ENCODE peak calls at places on chromosomes 16 and 17, in ten cellular contexts. One of them, this sample, is unnamed.

GRCh38 chr17:13864551-13864950 is 204.8 kb upstream of the COX10 start:
- DNase-seq in HFFc6: peak
- DNase-seq in sigmoid colon: no peak
- DNase-seq in fibroblast of lung: peak
- DNase-seq in tibial artery: no peak
- DNase-seq in PC-3: peak
- DNase-seq in heart right ventricle: no peak
- DNase-seq in ascending aorta: no peak
- DNase-seq in cardiac fibroblast: peak
- DNase-seq in RWPE1: no peak
- DNase-seq in this sample: peak

GRCh38 chr16:75105306-75106061 is 11.1 kb downstream of the LDHD start:
- DNase-seq in fibroblast of lung: peak
- DNase-seq in sigmoid colon: peak
- DNase-seq in RWPE1: no peak
- DNase-seq in cardiac fibroblast: no peak
- DNase-seq in PC-3: no peak
- DNase-seq in tibial artery: peak
- DNase-seq in heart right ventricle: peak
- DNase-seq in HFFc6: no peak
- DNase-seq in ascending aorta: no peak
- DNase-seq in this sample: no peak

GRCh38 chr17:47862621-47863440 is 11.9 kb upstream of the SP6 start:
- DNase-seq in heart right ventricle: no peak
- DNase-seq in cardiac fibroblast: peak
- DNase-seq in HFFc6: peak
- DNase-seq in tibial artery: no peak
- DNase-seq in ascending aorta: no peak
- DNase-seq in fibroblast of lung: peak
- DNase-seq in PC-3: peak
- DNase-seq in RWPE1: peak
- DNase-seq in sigmoid colon: no peak
- DNase-seq in this sample: peak

GRCh38 chr16:354286-354881 is 1.9 kb upstream of the AXIN1 start:
- DNase-seq in RWPE1: peak
- DNase-seq in tibial artery: no peak
- DNase-seq in HFFc6: no peak
- DNase-seq in sigmoid colon: peak
- DNase-seq in cardiac fibroblast: no peak
- DNase-seq in fibroblast of lung: no peak
- DNase-seq in heart right ventricle: peak
- DNase-seq in PC-3: no peak
- DNase-seq in ascending aorta: no peak
- DNase-seq in this sample: peak

GRCh38 chr17:60640503-60640902 is 37.1 kb upstream of the BCAS3 start:
- DNase-seq in HFFc6: peak
- DNase-seq in fibroblast of lung: peak
- DNase-seq in ascending aorta: no peak
- DNase-seq in sigmoid colon: no peak
- DNase-seq in PC-3: peak
- DNase-seq in tibial artery: no peak
- DNase-seq in heart right ventricle: no peak
- DNase-seq in cardiac fibroblast: peak
- DNase-seq in RWPE1: no peak
- DNase-seq in this sample: peak

GRCh38 chr17:9236286-9237052 is 215.2 kb downstream of the NTN1 start:
- DNase-seq in tibial artery: no peak
- DNase-seq in ascending aorta: no peak
- DNase-seq in HFFc6: no peak
- DNase-seq in PC-3: no peak
- DNase-seq in heart right ventricle: no peak
- DNase-seq in RWPE1: no peak
- DNase-seq in fibroblast of lung: no peak
- DNase-seq in cardiac fibroblast: no peak
- DNase-seq in sigmoid colon: no peak
- DNase-seq in this sample: peak

GRCh38 chr17:4768281-4768680 is 3.4 kb upstream of the TM4SF5 start:
- DNase-seq in PC-3: no peak
- DNase-seq in heart right ventricle: no peak
- DNase-seq in sigmoid colon: no peak
- DNase-seq in ascending aorta: no peak
- DNase-seq in RWPE1: no peak
- DNase-seq in fibroblast of lung: no peak
- DNase-seq in HFFc6: no peak
- DNase-seq in tibial artery: no peak
- DNase-seq in cardiac fibroblast: no peak
- DNase-seq in this sample: no peak

GRCh38 chr16:53090591-53091507 is 36.1 kb downstream of the CHD9 start:
- DNase-seq in sigmoid colon: peak
- DNase-seq in RWPE1: peak
- DNase-seq in fibroblast of lung: peak
- DNase-seq in cardiac fibroblast: peak
- DNase-seq in PC-3: no peak
- DNase-seq in heart right ventricle: peak
- DNase-seq in tibial artery: peak
- DNase-seq in HFFc6: peak
- DNase-seq in ascending aorta: peak
- DNase-seq in this sample: no peak

GRCh38 chr16:85570735-85571562 is 42.2 kb upstream of the GSE1 start:
- DNase-seq in cardiac fibroblast: no peak
- DNase-seq in HFFc6: no peak
- DNase-seq in PC-3: peak
- DNase-seq in heart right ventricle: peak
- DNase-seq in fibroblast of lung: no peak
- DNase-seq in RWPE1: no peak
- DNase-seq in ascending aorta: no peak
- DNase-seq in sigmoid colon: no peak
- DNase-seq in tibial artery: peak
- DNase-seq in this sample: no peak

GRCh38 chr16:15650698-15651161 is 685 bp downstream of the NDE1 start:
- DNase-seq in heart right ventricle: no peak
- DNase-seq in cardiac fibroblast: peak
- DNase-seq in RWPE1: peak
- DNase-seq in sigmoid colon: no peak
- DNase-seq in PC-3: peak
- DNase-seq in ascending aorta: no peak
- DNase-seq in fibroblast of lung: peak
- DNase-seq in HFFc6: peak
- DNase-seq in tibial artery: peak
- DNase-seq in this sample: no peak

GRCh38 chr17:27473748-27474609 is 17.7 kb downstream of the KSR1 start:
- DNase-seq in fibroblast of lung: no peak
- DNase-seq in sigmoid colon: peak
- DNase-seq in ascending aorta: no peak
- DNase-seq in cardiac fibroblast: no peak
- DNase-seq in heart right ventricle: peak
- DNase-seq in PC-3: no peak
- DNase-seq in tibial artery: no peak
- DNase-seq in RWPE1: no peak
- DNase-seq in HFFc6: no peak
- DNase-seq in this sample: no peak

DNA sequence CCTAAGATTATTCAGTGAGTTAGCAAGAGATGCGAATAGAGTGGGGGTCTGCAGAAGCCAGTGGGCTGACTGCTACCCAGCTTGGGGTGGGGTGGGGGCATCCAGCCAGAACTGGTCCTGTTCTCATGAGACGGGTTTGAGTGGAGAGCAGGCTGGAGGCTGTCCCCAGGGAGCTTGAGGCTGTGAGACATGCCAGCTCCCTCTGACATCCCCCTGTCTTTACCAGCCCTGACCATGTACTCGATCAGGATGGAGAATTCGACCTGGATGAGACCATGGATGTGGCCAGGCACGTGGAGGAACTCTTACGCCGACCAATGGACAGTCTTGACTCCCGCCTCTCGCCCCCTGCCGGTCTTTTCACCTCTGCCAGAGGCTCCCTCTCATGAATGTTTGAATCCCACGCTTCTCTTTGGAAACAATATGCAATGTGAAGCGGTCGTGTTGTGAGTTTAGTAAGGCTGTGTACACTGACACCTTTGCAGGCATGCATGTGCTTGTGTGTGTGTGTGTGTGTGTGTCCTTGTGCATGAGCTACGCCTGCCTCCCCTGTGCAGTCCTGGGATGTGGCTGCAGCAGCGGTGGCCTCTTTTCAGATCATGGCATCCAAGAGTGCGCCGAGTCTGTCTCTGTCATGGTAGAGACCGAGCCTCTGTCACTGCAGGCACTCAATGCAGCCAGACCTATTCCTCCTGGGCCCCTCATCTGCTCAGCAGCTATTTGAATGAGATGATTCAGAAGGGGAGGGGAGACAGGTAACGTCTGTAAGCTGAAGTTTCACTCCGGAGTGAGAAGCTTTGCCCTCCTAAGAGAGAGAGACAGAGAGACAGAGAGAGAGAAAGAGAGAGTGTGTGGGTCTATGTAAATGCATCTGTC is 22.2 kb downstream of the STAT5A start:
- DNase-seq in fibroblast of lung: no peak
- DNase-seq in heart right ventricle: no peak
- DNase-seq in RWPE1: no peak
- DNase-seq in PC-3: no peak
- DNase-seq in tibial artery: no peak
- DNase-seq in HFFc6: no peak
- DNase-seq in cardiac fibroblast: no peak
- DNase-seq in sigmoid colon: no peak
- DNase-seq in ascending aorta: no peak
- DNase-seq in this sample: no peak
- TF ChIP-seq CTCF in fibroblast of lung: peak
- TF ChIP-seq CTCF in heart right ventricle: no peak
- TF ChIP-seq CTCF in RWPE1: no peak
- TF ChIP-seq CTCF in PC-3: no peak
- TF ChIP-seq CTCF in tibial artery: no peak
- TF ChIP-seq CTCF in HFFc6: no peak
- TF ChIP-seq CTCF in cardiac fibroblast: no peak
- TF ChIP-seq CTCF in sigmoid colon: no peak
- TF ChIP-seq CTCF in ascending aorta: no peak
- TF ChIP-seq CTCF in this sample: peak

DNA sequence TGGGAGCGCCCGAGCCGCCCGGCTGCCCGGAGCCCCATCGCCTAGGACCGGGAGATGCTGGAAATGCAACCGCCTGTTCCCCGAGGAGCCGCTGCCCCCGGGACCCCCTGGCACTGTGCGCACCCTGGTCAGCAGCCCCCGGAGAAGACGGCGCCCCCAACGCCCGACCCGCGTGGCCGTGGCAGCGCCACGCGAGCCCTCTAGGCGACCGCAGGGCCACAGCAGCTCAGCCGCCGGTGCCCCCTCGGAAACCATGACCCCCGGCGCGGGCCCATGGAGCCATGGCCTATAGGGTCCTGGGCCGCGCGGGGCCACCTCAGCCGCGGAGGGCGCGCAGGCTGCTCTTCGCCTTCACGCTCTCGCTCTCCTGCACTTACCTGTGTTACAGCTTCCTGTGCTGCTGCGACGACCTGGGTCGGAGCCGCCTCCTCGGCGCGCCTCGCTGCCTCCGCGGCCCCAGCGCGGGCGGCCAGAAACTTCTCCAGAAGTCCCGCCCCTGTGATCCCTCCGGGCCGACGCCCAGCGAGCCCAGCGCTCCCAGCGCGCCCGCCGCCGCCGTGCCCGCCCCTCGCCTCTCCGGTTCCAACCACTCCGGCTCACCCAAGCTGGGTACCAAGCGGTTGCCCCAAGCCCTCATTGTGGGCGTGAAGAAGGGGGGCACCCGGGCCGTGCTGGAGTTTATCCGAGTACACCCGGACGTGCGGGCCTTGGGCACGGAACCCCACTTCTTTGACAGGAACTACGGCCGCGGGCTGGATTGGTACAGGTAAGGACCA is 556 bp downstream of the HS3ST2 start:
- DNase-seq in cardiac fibroblast: no peak
- DNase-seq in RWPE1: no peak
- DNase-seq in PC-3: no peak
- DNase-seq in sigmoid colon: no peak
- DNase-seq in heart right ventricle: peak
- DNase-seq in HFFc6: no peak
- DNase-seq in ascending aorta: no peak
- DNase-seq in tibial artery: peak
- DNase-seq in fibroblast of lung: no peak
- DNase-seq in this sample: peak
- TF ChIP-seq CTCF in cardiac fibroblast: no peak
- TF ChIP-seq CTCF in RWPE1: no peak
- TF ChIP-seq CTCF in PC-3: no peak
- TF ChIP-seq CTCF in sigmoid colon: no peak
- TF ChIP-seq CTCF in heart right ventricle: no peak
- TF ChIP-seq CTCF in HFFc6: no peak
- TF ChIP-seq CTCF in ascending aorta: no peak
- TF ChIP-seq CTCF in tibial artery: peak
- TF ChIP-seq CTCF in fibroblast of lung: no peak
- TF ChIP-seq CTCF in this sample: no peak

DNA sequence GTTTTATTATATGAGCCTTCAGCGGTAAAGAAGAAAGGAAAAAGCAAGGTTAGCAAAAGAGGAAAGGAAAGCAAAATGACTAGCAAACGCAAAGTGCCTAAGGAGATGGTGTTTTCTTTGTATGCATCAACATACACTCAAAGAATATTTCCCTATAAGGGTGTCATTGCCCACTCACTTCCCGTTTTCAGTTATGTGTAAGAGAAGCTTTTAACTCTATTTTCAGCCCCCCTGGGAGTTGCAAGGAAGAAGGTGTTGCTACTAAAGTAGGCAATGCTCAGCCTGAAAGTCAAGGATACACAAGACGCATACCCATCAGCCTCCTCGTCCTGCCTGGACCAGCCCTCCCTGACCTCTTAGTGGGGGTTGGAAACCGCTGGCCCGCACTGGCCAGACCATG is 267.7 kb upstream of the ZFHX3 start:
- DNase-seq in RWPE1: no peak
- DNase-seq in cardiac fibroblast: no peak
- DNase-seq in tibial artery: no peak
- DNase-seq in fibroblast of lung: no peak
- DNase-seq in heart right ventricle: no peak
- DNase-seq in sigmoid colon: no peak
- DNase-seq in PC-3: no peak
- DNase-seq in HFFc6: no peak
- DNase-seq in ascending aorta: no peak
- DNase-seq in this sample: no peak
- TF ChIP-seq CTCF in RWPE1: no peak
- TF ChIP-seq CTCF in cardiac fibroblast: no peak
- TF ChIP-seq CTCF in tibial artery: no peak
- TF ChIP-seq CTCF in fibroblast of lung: no peak
- TF ChIP-seq CTCF in heart right ventricle: no peak
- TF ChIP-seq CTCF in sigmoid colon: no peak
- TF ChIP-seq CTCF in PC-3: no peak
- TF ChIP-seq CTCF in HFFc6: no peak
- TF ChIP-seq CTCF in ascending aorta: no peak
- TF ChIP-seq CTCF in this sample: no peak

DNA sequence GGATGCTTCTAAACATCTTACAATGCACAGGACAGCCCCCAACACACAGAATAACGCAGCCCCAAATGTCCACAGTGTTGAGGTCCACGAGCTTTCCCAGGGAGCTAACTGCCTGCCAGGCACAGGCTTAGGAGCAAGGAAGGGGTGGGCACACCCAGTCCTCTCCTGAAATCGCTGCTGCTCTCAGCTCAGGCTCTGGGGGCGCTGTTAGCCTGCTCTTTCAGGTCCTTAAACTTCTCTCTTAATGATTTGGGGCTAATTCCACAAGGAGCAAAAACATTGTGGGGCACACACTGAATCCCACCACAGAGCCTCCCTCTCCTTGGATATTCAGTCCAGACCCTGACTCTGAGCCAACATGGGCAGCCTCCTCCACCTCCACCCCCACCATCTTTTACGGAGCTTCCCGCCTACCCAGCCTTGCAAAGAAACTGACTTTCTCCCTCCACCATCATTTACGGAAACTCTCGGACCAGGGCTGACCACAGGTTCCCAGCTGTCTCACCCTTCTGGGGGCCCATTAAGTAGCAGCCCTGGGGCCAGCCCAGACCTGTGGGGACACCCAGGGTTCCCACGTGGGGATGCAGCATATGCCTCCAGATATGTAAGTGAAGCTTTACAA is 1.1 kb downstream of the CD300H start:
- DNase-seq in RWPE1: peak
- DNase-seq in fibroblast of lung: peak
- DNase-seq in HFFc6: no peak
- DNase-seq in ascending aorta: no peak
- DNase-seq in sigmoid colon: no peak
- DNase-seq in heart right ventricle: no peak
- DNase-seq in cardiac fibroblast: peak
- DNase-seq in PC-3: peak
- DNase-seq in tibial artery: peak
- DNase-seq in this sample: peak
- TF ChIP-seq CTCF in RWPE1: peak
- TF ChIP-seq CTCF in fibroblast of lung: peak
- TF ChIP-seq CTCF in HFFc6: peak
- TF ChIP-seq CTCF in ascending aorta: peak
- TF ChIP-seq CTCF in sigmoid colon: peak
- TF ChIP-seq CTCF in heart right ventricle: peak
- TF ChIP-seq CTCF in cardiac fibroblast: peak
- TF ChIP-seq CTCF in PC-3: peak
- TF ChIP-seq CTCF in tibial artery: peak
- TF ChIP-seq CTCF in this sample: peak